ENCODE peak calls at places on chromosomes 1 and 21, in eight cellular contexts. One of them, this sample, is unnamed.

GRCh38 chr1:78277253-78277652 is 213.5 kb upstream of the PTGFR start:
- DNase-seq in psoas muscle: no peak
- DNase-seq in HFF-Myc: no peak
- DNase-seq in suprapubic skin: no peak
- DNase-seq in fibroblast of mammary gland: peak; percentile 90
- DNase-seq in heart right ventricle: no peak
- DNase-seq in brain microvascular endothelial cell: peak; percentile 86
- DNase-seq in AG09319: no peak
- DNase-seq in this sample: no peak

GRCh38 chr1:180863158-180863775 is 49.4 kb upstream of the KIAA1614 start:
- DNase-seq in psoas muscle: no peak
- DNase-seq in HFF-Myc: peak; percentile 20
- DNase-seq in suprapubic skin: no peak
- DNase-seq in fibroblast of mammary gland: peak; percentile 61
- DNase-seq in heart right ventricle: no peak
- DNase-seq in brain microvascular endothelial cell: peak; percentile 63
- DNase-seq in AG09319: peak; percentile 32
- DNase-seq in this sample: peak; percentile 8

GRCh38 chr1:32972814-32973428 is 8.3 kb upstream of the RNF19B start:
- DNase-seq in psoas muscle: peak; percentile 47
- DNase-seq in HFF-Myc: no peak
- DNase-seq in suprapubic skin: no peak
- DNase-seq in fibroblast of mammary gland: no peak
- DNase-seq in heart right ventricle: peak; percentile 57
- DNase-seq in brain microvascular endothelial cell: no peak
- DNase-seq in AG09319: no peak
- DNase-seq in this sample: no peak

GRCh38 chr1:29837306-29837646 is 601.0 kb downstream of the PTPRU start:
- DNase-seq in psoas muscle: no peak
- DNase-seq in HFF-Myc: no peak
- DNase-seq in suprapubic skin: no peak
- DNase-seq in fibroblast of mammary gland: no peak
- DNase-seq in heart right ventricle: no peak
- DNase-seq in brain microvascular endothelial cell: no peak
- DNase-seq in AG09319: no peak
- DNase-seq in this sample: no peak

GRCh38 chr1:94236630-94237290 is 624 bp downstream of the ARHGAP29 start:
- DNase-seq in psoas muscle: peak; percentile 62
- DNase-seq in HFF-Myc: no peak
- DNase-seq in suprapubic skin: peak; percentile 72
- DNase-seq in fibroblast of mammary gland: peak; percentile 54
- DNase-seq in heart right ventricle: peak; percentile 19
- DNase-seq in brain microvascular endothelial cell: no peak
- DNase-seq in AG09319: no peak
- DNase-seq in this sample: no peak

GRCh38 chr1:207944571-207944970 is 33.6 kb upstream of the CD34 start:
- DNase-seq in psoas muscle: no peak
- DNase-seq in HFF-Myc: no peak
- DNase-seq in suprapubic skin: no peak
- DNase-seq in fibroblast of mammary gland: no peak
- DNase-seq in heart right ventricle: no peak
- DNase-seq in brain microvascular endothelial cell: no peak
- DNase-seq in AG09319: no peak
- DNase-seq in this sample: no peak

GRCh38 chr21:36508948-36509347 is 29.0 kb upstream of the CLDN14 start:
- DNase-seq in psoas muscle: no peak
- DNase-seq in HFF-Myc: no peak
- DNase-seq in suprapubic skin: no peak
- DNase-seq in fibroblast of mammary gland: no peak
- DNase-seq in heart right ventricle: no peak
- DNase-seq in brain microvascular endothelial cell: no peak
- DNase-seq in AG09319: no peak
- DNase-seq in this sample: no peak

GRCh38 chr1:193348126-193349045 is 162.0 kb upstream of the B3GALT2 start:
- DNase-seq in psoas muscle: no peak
- DNase-seq in HFF-Myc: no peak
- DNase-seq in suprapubic skin: no peak
- DNase-seq in fibroblast of mammary gland: no peak
- DNase-seq in heart right ventricle: no peak
- DNase-seq in brain microvascular endothelial cell: no peak
- DNase-seq in AG09319: peak; percentile 10
- DNase-seq in this sample: peak; percentile 17

GRCh38 chr21:26027696-26028095 is 142.9 kb downstream of the APP start:
- DNase-seq in psoas muscle: no peak
- DNase-seq in HFF-Myc: no peak
- DNase-seq in suprapubic skin: no peak
- DNase-seq in fibroblast of mammary gland: peak; percentile 24
- DNase-seq in heart right ventricle: no peak
- DNase-seq in brain microvascular endothelial cell: no peak
- DNase-seq in AG09319: no peak
- DNase-seq in this sample: no peak

GRCh38 chr1:244067893-244068292 is 16.8 kb downstream of the ZBTB18 start:
- DNase-seq in psoas muscle: no peak
- DNase-seq in HFF-Myc: no peak
- DNase-seq in suprapubic skin: no peak
- DNase-seq in fibroblast of mammary gland: peak; percentile 22
- DNase-seq in heart right ventricle: no peak
- DNase-seq in brain microvascular endothelial cell: no peak
- DNase-seq in AG09319: no peak
- DNase-seq in this sample: no peak

GRCh38 chr1:191558389-191558788 is 599.9 kb upstream of the RGS18 start:
- DNase-seq in psoas muscle: no peak
- DNase-seq in HFF-Myc: no peak
- DNase-seq in suprapubic skin: no peak
- DNase-seq in fibroblast of mammary gland: no peak
- DNase-seq in heart right ventricle: no peak
- DNase-seq in brain microvascular endothelial cell: no peak
- DNase-seq in AG09319: no peak
- DNase-seq in this sample: no peak

GRCh38 chr1:24186993-24187790 is at the start of gene IFNLR1:
- DNase-seq in psoas muscle: peak; percentile 41
- DNase-seq in HFF-Myc: no peak
- DNase-seq in suprapubic skin: peak; percentile 62
- DNase-seq in fibroblast of mammary gland: no peak
- DNase-seq in heart right ventricle: peak; percentile 47
- DNase-seq in brain microvascular endothelial cell: no peak
- DNase-seq in AG09319: no peak
- DNase-seq in this sample: no peak

GRCh38 chr1:65471213-65471833 is 50.9 kb downstream of the LEPR start:
- DNase-seq in psoas muscle: no peak
- DNase-seq in HFF-Myc: no peak
- DNase-seq in suprapubic skin: no peak
- DNase-seq in fibroblast of mammary gland: no peak
- DNase-seq in heart right ventricle: no peak
- DNase-seq in brain microvascular endothelial cell: no peak
- DNase-seq in AG09319: no peak
- DNase-seq in this sample: no peak

GRCh38 chr1:245751671-245752070 is 596.9 kb downstream of the KIF26B start:
- DNase-seq in psoas muscle: no peak
- DNase-seq in HFF-Myc: peak; percentile 36
- DNase-seq in suprapubic skin: no peak
- DNase-seq in fibroblast of mammary gland: no peak
- DNase-seq in heart right ventricle: no peak
- DNase-seq in brain microvascular endothelial cell: no peak
- DNase-seq in AG09319: peak; percentile 42
- DNase-seq in this sample: no peak

GRCh38 chr1:202143011-202143767 is 1.3 kb downstream of the ARL8A start:
- DNase-seq in psoas muscle: peak; percentile 49
- DNase-seq in HFF-Myc: no peak
- DNase-seq in suprapubic skin: no peak
- DNase-seq in fibroblast of mammary gland: no peak
- DNase-seq in heart right ventricle: no peak
- DNase-seq in brain microvascular endothelial cell: no peak
- DNase-seq in AG09319: no peak
- DNase-seq in this sample: no peak

GRCh38 chr1:17122449-17123194 is 3.4 kb upstream of the PADI2 start:
- DNase-seq in psoas muscle: no peak
- DNase-seq in HFF-Myc: no peak
- DNase-seq in suprapubic skin: no peak
- DNase-seq in fibroblast of mammary gland: peak; percentile 30
- DNase-seq in heart right ventricle: no peak
- DNase-seq in brain microvascular endothelial cell: peak; percentile 51
- DNase-seq in AG09319: no peak
- DNase-seq in this sample: no peak

GRCh38 chr1:212700892-212701819 is 1.5 kb upstream of the BATF3 start:
- DNase-seq in psoas muscle: peak; percentile 55
- DNase-seq in HFF-Myc: no peak
- DNase-seq in suprapubic skin: peak; percentile 74
- DNase-seq in fibroblast of mammary gland: peak; percentile 52
- DNase-seq in heart right ventricle: peak; percentile 37
- DNase-seq in brain microvascular endothelial cell: peak; percentile 63
- DNase-seq in AG09319: no peak
- DNase-seq in this sample: peak; percentile 13
- TF ChIP-seq CTCF in psoas muscle: no peak
- TF ChIP-seq CTCF in HFF-Myc: no peak
- TF ChIP-seq CTCF in suprapubic skin: peak; percentile 12
- TF ChIP-seq CTCF in fibroblast of mammary gland: peak; percentile 19
- TF ChIP-seq CTCF in heart right ventricle: peak; percentile 26
- TF ChIP-seq CTCF in brain microvascular endothelial cell: peak; percentile 44
- TF ChIP-seq CTCF in AG09319: peak; percentile 16
- TF ChIP-seq CTCF in this sample: peak; percentile 24

DNA sequence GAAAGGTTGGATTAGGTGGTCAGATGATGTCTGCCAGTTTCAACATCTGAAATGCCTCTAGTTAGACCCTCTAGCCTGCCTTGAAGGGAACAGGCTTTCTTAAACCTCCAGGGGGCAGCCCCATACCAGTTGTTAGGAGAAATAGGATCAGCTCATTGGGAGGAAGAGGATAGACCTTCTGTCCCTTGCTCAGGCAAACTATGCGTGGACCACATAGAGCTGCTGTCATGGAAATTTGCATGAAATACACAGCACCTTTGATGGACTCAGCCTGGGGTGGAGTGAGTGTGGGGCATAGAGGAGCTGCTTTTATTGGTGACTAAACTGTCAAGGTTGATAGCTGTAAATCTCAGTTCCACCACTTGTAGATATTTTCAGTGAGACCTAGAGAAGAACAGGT is 38.4 kb upstream of the SPAG17 start:
- DNase-seq in psoas muscle: no peak
- DNase-seq in HFF-Myc: no peak
- DNase-seq in suprapubic skin: no peak
- DNase-seq in fibroblast of mammary gland: peak; percentile 32
- DNase-seq in heart right ventricle: no peak
- DNase-seq in brain microvascular endothelial cell: peak; percentile 6
- DNase-seq in AG09319: no peak
- DNase-seq in this sample: no peak
- TF ChIP-seq CTCF in psoas muscle: peak; percentile 65
- TF ChIP-seq CTCF in HFF-Myc: peak; percentile 60
- TF ChIP-seq CTCF in suprapubic skin: no peak
- TF ChIP-seq CTCF in fibroblast of mammary gland: peak; percentile 33
- TF ChIP-seq CTCF in heart right ventricle: peak; percentile 56
- TF ChIP-seq CTCF in brain microvascular endothelial cell: no peak
- TF ChIP-seq CTCF in AG09319: peak; percentile 51
- TF ChIP-seq CTCF in this sample: peak; percentile 46

GRCh38 chr1:223711173-223711572 is 1.2 kb upstream of the CAPN2 start:
- DNase-seq in psoas muscle: no peak
- DNase-seq in HFF-Myc: no peak
- DNase-seq in suprapubic skin: no peak
- DNase-seq in fibroblast of mammary gland: peak; percentile 59
- DNase-seq in heart right ventricle: no peak
- DNase-seq in brain microvascular endothelial cell: no peak
- DNase-seq in AG09319: no peak
- DNase-seq in this sample: no peak

GRCh38 chr1:223710179-223711133 is 1.9 kb upstream of the CAPN2 start:
- DNase-seq in psoas muscle: no peak
- DNase-seq in HFF-Myc: no peak
- DNase-seq in suprapubic skin: no peak
- DNase-seq in fibroblast of mammary gland: no peak
- DNase-seq in heart right ventricle: no peak
- DNase-seq in brain microvascular endothelial cell: no peak
- DNase-seq in AG09319: no peak
- DNase-seq in this sample: no peak

GRCh38 chr1:223708001-223708359 is 4.4 kb upstream of the CAPN2 start:
- DNase-seq in psoas muscle: no peak
- DNase-seq in HFF-Myc: no peak
- DNase-seq in suprapubic skin: no peak
- DNase-seq in fibroblast of mammary gland: no peak
- DNase-seq in heart right ventricle: no peak
- DNase-seq in brain microvascular endothelial cell: no peak
- DNase-seq in AG09319: no peak
- DNase-seq in this sample: no peak

GRCh38 chr1:223708651-223709268 is 3.6 kb upstream of the CAPN2 start:
- DNase-seq in psoas muscle: no peak
- DNase-seq in HFF-Myc: no peak
- DNase-seq in suprapubic skin: no peak
- DNase-seq in fibroblast of mammary gland: no peak
- DNase-seq in heart right ventricle: no peak
- DNase-seq in brain microvascular endothelial cell: no peak
- DNase-seq in AG09319: no peak
- DNase-seq in this sample: no peak

DNA sequence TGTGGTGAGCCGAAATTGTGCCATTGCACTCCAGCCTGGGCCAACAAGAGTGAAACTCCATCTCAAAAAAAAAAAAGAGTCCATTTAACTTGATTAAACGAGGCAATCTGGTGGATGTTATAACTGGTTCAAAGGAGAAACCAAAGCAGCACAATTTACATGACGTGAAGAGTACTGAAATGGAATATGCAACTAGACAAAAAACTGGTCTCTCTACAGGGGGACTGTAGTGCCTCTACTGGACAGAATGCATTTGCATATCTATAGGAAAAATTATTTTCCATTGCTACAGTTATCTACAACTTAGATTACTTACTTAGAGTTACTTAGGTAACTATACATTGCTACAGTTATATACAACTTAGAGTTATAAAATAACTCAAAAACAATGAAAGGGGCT is 2.7 kb upstream of the CAPN2 start:
- DNase-seq in psoas muscle: no peak
- DNase-seq in HFF-Myc: no peak
- DNase-seq in suprapubic skin: no peak
- DNase-seq in fibroblast of mammary gland: peak; percentile 52
- DNase-seq in heart right ventricle: no peak
- DNase-seq in brain microvascular endothelial cell: no peak
- DNase-seq in AG09319: no peak
- DNase-seq in this sample: no peak
- TF ChIP-seq CTCF in psoas muscle: peak; percentile 28
- TF ChIP-seq CTCF in HFF-Myc: peak; percentile 45
- TF ChIP-seq CTCF in suprapubic skin: no peak
- TF ChIP-seq CTCF in fibroblast of mammary gland: peak; percentile 66
- TF ChIP-seq CTCF in heart right ventricle: peak; percentile 54
- TF ChIP-seq CTCF in brain microvascular endothelial cell: peak; percentile 63
- TF ChIP-seq CTCF in AG09319: peak; percentile 46
- TF ChIP-seq CTCF in this sample: peak; percentile 53

GRCh38 chr1:10848109-10848684 is 51.8 kb upstream of the CASZ1 start:
- DNase-seq in psoas muscle: no peak
- DNase-seq in HFF-Myc: no peak
- DNase-seq in suprapubic skin: no peak
- DNase-seq in fibroblast of mammary gland: no peak
- DNase-seq in heart right ventricle: no peak
- DNase-seq in brain microvascular endothelial cell: no peak
- DNase-seq in AG09319: no peak
- DNase-seq in this sample: no peak
- TF ChIP-seq CTCF in psoas muscle: no peak
- TF ChIP-seq CTCF in HFF-Myc: no peak
- TF ChIP-seq CTCF in suprapubic skin: no peak
- TF ChIP-seq CTCF in fibroblast of mammary gland: no peak
- TF ChIP-seq CTCF in heart right ventricle: no peak
- TF ChIP-seq CTCF in brain microvascular endothelial cell: no peak
- TF ChIP-seq CTCF in AG09319: no peak
- TF ChIP-seq CTCF in this sample: no peak

This sample was measured in AG09309.